ENCODE peak calls at places on chromosome 19, in seven cellular contexts. One of them, this sample, is unnamed.

GRCh38 chr19:18098891-18099622 is 1.5 kb downstream of the MAST3 start:
- DNase-seq in posterior vena cava: no peak
- DNase-seq in EH: peak
- DNase-seq in stimulated activated CD4-positive, alpha-beta T cell treated with anti-CD3 and anti-CD28 coated beads, TNF-alpha, amount 100 ng/mL, for 4 hours: no peak
- DNase-seq in activated CD4-positive, alpha-beta T cell treated with anti-CD3 and anti-CD28 coated beads for 36 hours: peak
- DNase-seq in choroid plexus epithelial cell: no peak
- DNase-seq in NCI-H1436: no peak
- DNase-seq in this sample: no peak

GRCh38 chr19:30209617-30210600 is 162.3 kb upstream of the ZNF536 start:
- DNase-seq in posterior vena cava: no peak
- DNase-seq in EH: no peak
- DNase-seq in stimulated activated CD4-positive, alpha-beta T cell treated with anti-CD3 and anti-CD28 coated beads, TNF-alpha, amount 100 ng/mL, for 4 hours: no peak
- DNase-seq in activated CD4-positive, alpha-beta T cell treated with anti-CD3 and anti-CD28 coated beads for 36 hours: no peak
- DNase-seq in choroid plexus epithelial cell: no peak
- DNase-seq in NCI-H1436: no peak
- DNase-seq in this sample: no peak

GRCh38 chr19:43538922-43539321 is 5.9 kb downstream of the ZNF575 start:
- DNase-seq in posterior vena cava: no peak
- DNase-seq in EH: no peak
- DNase-seq in stimulated activated CD4-positive, alpha-beta T cell treated with anti-CD3 and anti-CD28 coated beads, TNF-alpha, amount 100 ng/mL, for 4 hours: no peak
- DNase-seq in activated CD4-positive, alpha-beta T cell treated with anti-CD3 and anti-CD28 coated beads for 36 hours: no peak
- DNase-seq in choroid plexus epithelial cell: no peak
- DNase-seq in NCI-H1436: no peak
- DNase-seq in this sample: no peak

GRCh38 chr19:1183543-1184172 is 9.6 kb upstream of the SBNO2 start:
- DNase-seq in posterior vena cava: no peak
- DNase-seq in EH: peak
- DNase-seq in stimulated activated CD4-positive, alpha-beta T cell treated with anti-CD3 and anti-CD28 coated beads, TNF-alpha, amount 100 ng/mL, for 4 hours: no peak
- DNase-seq in activated CD4-positive, alpha-beta T cell treated with anti-CD3 and anti-CD28 coated beads for 36 hours: no peak
- DNase-seq in choroid plexus epithelial cell: no peak
- DNase-seq in NCI-H1436: no peak
- DNase-seq in this sample: peak

GRCh38 chr19:15284896-15285295 is 47.4 kb downstream of the BRD4 start:
- DNase-seq in posterior vena cava: no peak
- DNase-seq in EH: no peak
- DNase-seq in stimulated activated CD4-positive, alpha-beta T cell treated with anti-CD3 and anti-CD28 coated beads, TNF-alpha, amount 100 ng/mL, for 4 hours: no peak
- DNase-seq in activated CD4-positive, alpha-beta T cell treated with anti-CD3 and anti-CD28 coated beads for 36 hours: no peak
- DNase-seq in choroid plexus epithelial cell: no peak
- DNase-seq in NCI-H1436: no peak
- DNase-seq in this sample: no peak

GRCh38 chr19:30557212-30557611 is 185.0 kb downstream of the ZNF536 start:
- DNase-seq in posterior vena cava: no peak
- DNase-seq in EH: no peak
- DNase-seq in stimulated activated CD4-positive, alpha-beta T cell treated with anti-CD3 and anti-CD28 coated beads, TNF-alpha, amount 100 ng/mL, for 4 hours: no peak
- DNase-seq in activated CD4-positive, alpha-beta T cell treated with anti-CD3 and anti-CD28 coated beads for 36 hours: no peak
- DNase-seq in choroid plexus epithelial cell: no peak
- DNase-seq in NCI-H1436: no peak
- DNase-seq in this sample: peak

GRCh38 chr19:4177146-4177545 is 5.2 kb downstream of the SIRT6 start:
- DNase-seq in posterior vena cava: no peak
- DNase-seq in EH: no peak
- DNase-seq in stimulated activated CD4-positive, alpha-beta T cell treated with anti-CD3 and anti-CD28 coated beads, TNF-alpha, amount 100 ng/mL, for 4 hours: no peak
- DNase-seq in activated CD4-positive, alpha-beta T cell treated with anti-CD3 and anti-CD28 coated beads for 36 hours: no peak
- DNase-seq in choroid plexus epithelial cell: no peak
- DNase-seq in NCI-H1436: no peak
- DNase-seq in this sample: no peak

GRCh38 chr19:55109527-55110291 is 7.7 kb downstream of the PPP1R12C start:
- DNase-seq in posterior vena cava: no peak
- DNase-seq in EH: no peak
- DNase-seq in stimulated activated CD4-positive, alpha-beta T cell treated with anti-CD3 and anti-CD28 coated beads, TNF-alpha, amount 100 ng/mL, for 4 hours: no peak
- DNase-seq in activated CD4-positive, alpha-beta T cell treated with anti-CD3 and anti-CD28 coated beads for 36 hours: no peak
- DNase-seq in choroid plexus epithelial cell: no peak
- DNase-seq in NCI-H1436: no peak
- DNase-seq in this sample: no peak

GRCh38 chr19:870963-871401 is 11.5 kb downstream of the CFD start:
- DNase-seq in posterior vena cava: no peak
- DNase-seq in EH: no peak
- DNase-seq in stimulated activated CD4-positive, alpha-beta T cell treated with anti-CD3 and anti-CD28 coated beads, TNF-alpha, amount 100 ng/mL, for 4 hours: no peak
- DNase-seq in activated CD4-positive, alpha-beta T cell treated with anti-CD3 and anti-CD28 coated beads for 36 hours: no peak
- DNase-seq in choroid plexus epithelial cell: no peak
- DNase-seq in NCI-H1436: no peak
- DNase-seq in this sample: no peak

GRCh38 chr19:16620018-16620417 is 8.0 kb downstream of the MED26 start:
- DNase-seq in posterior vena cava: no peak
- DNase-seq in EH: no peak
- DNase-seq in stimulated activated CD4-positive, alpha-beta T cell treated with anti-CD3 and anti-CD28 coated beads, TNF-alpha, amount 100 ng/mL, for 4 hours: no peak
- DNase-seq in activated CD4-positive, alpha-beta T cell treated with anti-CD3 and anti-CD28 coated beads for 36 hours: no peak
- DNase-seq in choroid plexus epithelial cell: no peak
- DNase-seq in NCI-H1436: no peak
- DNase-seq in this sample: no peak

GRCh38 chr19:322616-323015 is 22.0 kb downstream of the MIER2 start:
- DNase-seq in posterior vena cava: peak
- DNase-seq in EH: no peak
- DNase-seq in stimulated activated CD4-positive, alpha-beta T cell treated with anti-CD3 and anti-CD28 coated beads, TNF-alpha, amount 100 ng/mL, for 4 hours: no peak
- DNase-seq in activated CD4-positive, alpha-beta T cell treated with anti-CD3 and anti-CD28 coated beads for 36 hours: no peak
- DNase-seq in choroid plexus epithelial cell: no peak
- DNase-seq in NCI-H1436: no peak
- DNase-seq in this sample: no peak

GRCh38 chr19:27822336-27822735 is 1390.6 kb downstream of the UQCRFS1 start:
- DNase-seq in posterior vena cava: no peak
- DNase-seq in EH: no peak
- DNase-seq in stimulated activated CD4-positive, alpha-beta T cell treated with anti-CD3 and anti-CD28 coated beads, TNF-alpha, amount 100 ng/mL, for 4 hours: no peak
- DNase-seq in activated CD4-positive, alpha-beta T cell treated with anti-CD3 and anti-CD28 coated beads for 36 hours: no peak
- DNase-seq in choroid plexus epithelial cell: no peak
- DNase-seq in NCI-H1436: no peak
- DNase-seq in this sample: no peak

GRCh38 chr19:41843371-41843770 is 1.1 kb downstream of the LYPD4 start:
- DNase-seq in posterior vena cava: no peak
- DNase-seq in EH: no peak
- DNase-seq in stimulated activated CD4-positive, alpha-beta T cell treated with anti-CD3 and anti-CD28 coated beads, TNF-alpha, amount 100 ng/mL, for 4 hours: no peak
- DNase-seq in activated CD4-positive, alpha-beta T cell treated with anti-CD3 and anti-CD28 coated beads for 36 hours: no peak
- DNase-seq in choroid plexus epithelial cell: no peak
- DNase-seq in NCI-H1436: no peak
- DNase-seq in this sample: no peak

GRCh38 chr19:13329766-13330165 is 176.5 kb downstream of the CACNA1A start:
- DNase-seq in posterior vena cava: no peak
- DNase-seq in EH: peak
- DNase-seq in stimulated activated CD4-positive, alpha-beta T cell treated with anti-CD3 and anti-CD28 coated beads, TNF-alpha, amount 100 ng/mL, for 4 hours: no peak
- DNase-seq in activated CD4-positive, alpha-beta T cell treated with anti-CD3 and anti-CD28 coated beads for 36 hours: no peak
- DNase-seq in choroid plexus epithelial cell: no peak
- DNase-seq in NCI-H1436: no peak
- DNase-seq in this sample: no peak

GRCh38 chr19:40592170-40592569 is 9.0 kb upstream of the LTBP4 start:
- DNase-seq in posterior vena cava: no peak
- DNase-seq in EH: peak
- DNase-seq in stimulated activated CD4-positive, alpha-beta T cell treated with anti-CD3 and anti-CD28 coated beads, TNF-alpha, amount 100 ng/mL, for 4 hours: no peak
- DNase-seq in activated CD4-positive, alpha-beta T cell treated with anti-CD3 and anti-CD28 coated beads for 36 hours: no peak
- DNase-seq in choroid plexus epithelial cell: peak
- DNase-seq in NCI-H1436: peak
- DNase-seq in this sample: peak

GRCh38 chr19:41366089-41366488 is 2.1 kb upstream of the B9D2 start:
- DNase-seq in posterior vena cava: no peak
- DNase-seq in EH: no peak
- DNase-seq in stimulated activated CD4-positive, alpha-beta T cell treated with anti-CD3 and anti-CD28 coated beads, TNF-alpha, amount 100 ng/mL, for 4 hours: no peak
- DNase-seq in activated CD4-positive, alpha-beta T cell treated with anti-CD3 and anti-CD28 coated beads for 36 hours: peak
- DNase-seq in choroid plexus epithelial cell: no peak
- DNase-seq in NCI-H1436: no peak
- DNase-seq in this sample: no peak

GRCh38 chr19:485583-486236 is 10.6 kb upstream of the MADCAM1 start:
- DNase-seq in posterior vena cava: peak
- DNase-seq in EH: peak
- DNase-seq in stimulated activated CD4-positive, alpha-beta T cell treated with anti-CD3 and anti-CD28 coated beads, TNF-alpha, amount 100 ng/mL, for 4 hours: no peak
- DNase-seq in activated CD4-positive, alpha-beta T cell treated with anti-CD3 and anti-CD28 coated beads for 36 hours: no peak
- DNase-seq in choroid plexus epithelial cell: peak
- DNase-seq in NCI-H1436: peak
- DNase-seq in this sample: peak

GRCh38 chr19:28971011-28971410 is 241.9 kb downstream of the UQCRFS1 start:
- DNase-seq in posterior vena cava: no peak
- DNase-seq in EH: peak
- DNase-seq in stimulated activated CD4-positive, alpha-beta T cell treated with anti-CD3 and anti-CD28 coated beads, TNF-alpha, amount 100 ng/mL, for 4 hours: no peak
- DNase-seq in activated CD4-positive, alpha-beta T cell treated with anti-CD3 and anti-CD28 coated beads for 36 hours: no peak
- DNase-seq in choroid plexus epithelial cell: peak
- DNase-seq in NCI-H1436: no peak
- DNase-seq in this sample: no peak

GRCh38 chr19:18284710-18285430 is 3.4 kb upstream of the JUND start:
- DNase-seq in posterior vena cava: no peak
- DNase-seq in EH: no peak
- DNase-seq in stimulated activated CD4-positive, alpha-beta T cell treated with anti-CD3 and anti-CD28 coated beads, TNF-alpha, amount 100 ng/mL, for 4 hours: no peak
- DNase-seq in activated CD4-positive, alpha-beta T cell treated with anti-CD3 and anti-CD28 coated beads for 36 hours: peak
- DNase-seq in choroid plexus epithelial cell: no peak
- DNase-seq in NCI-H1436: no peak
- DNase-seq in this sample: no peak

GRCh38 chr19:15195381-15195964 is 5.3 kb downstream of the NOTCH3 start:
- DNase-seq in posterior vena cava: peak
- DNase-seq in EH: peak
- DNase-seq in stimulated activated CD4-positive, alpha-beta T cell treated with anti-CD3 and anti-CD28 coated beads, TNF-alpha, amount 100 ng/mL, for 4 hours: no peak
- DNase-seq in activated CD4-positive, alpha-beta T cell treated with anti-CD3 and anti-CD28 coated beads for 36 hours: peak
- DNase-seq in choroid plexus epithelial cell: peak
- DNase-seq in NCI-H1436: peak
- DNase-seq in this sample: peak

GRCh38 chr19:13899393-13899792 is 6.5 kb downstream of the BRME1 start:
- DNase-seq in posterior vena cava: no peak
- DNase-seq in EH: no peak
- DNase-seq in stimulated activated CD4-positive, alpha-beta T cell treated with anti-CD3 and anti-CD28 coated beads, TNF-alpha, amount 100 ng/mL, for 4 hours: no peak
- DNase-seq in activated CD4-positive, alpha-beta T cell treated with anti-CD3 and anti-CD28 coated beads for 36 hours: no peak
- DNase-seq in choroid plexus epithelial cell: no peak
- DNase-seq in NCI-H1436: no peak
- DNase-seq in this sample: no peak

GRCh38 chr19:1214862-1215731 is 9.5 kb downstream of the STK11 start:
- DNase-seq in posterior vena cava: peak
- DNase-seq in EH: peak
- DNase-seq in stimulated activated CD4-positive, alpha-beta T cell treated with anti-CD3 and anti-CD28 coated beads, TNF-alpha, amount 100 ng/mL, for 4 hours: no peak
- DNase-seq in activated CD4-positive, alpha-beta T cell treated with anti-CD3 and anti-CD28 coated beads for 36 hours: no peak
- DNase-seq in choroid plexus epithelial cell: no peak
- DNase-seq in NCI-H1436: no peak
- DNase-seq in this sample: peak

GRCh38 chr19:5115351-5115750 is 146.4 kb downstream of the KDM4B start:
- DNase-seq in posterior vena cava: no peak
- DNase-seq in EH: no peak
- DNase-seq in stimulated activated CD4-positive, alpha-beta T cell treated with anti-CD3 and anti-CD28 coated beads, TNF-alpha, amount 100 ng/mL, for 4 hours: no peak
- DNase-seq in activated CD4-positive, alpha-beta T cell treated with anti-CD3 and anti-CD28 coated beads for 36 hours: no peak
- DNase-seq in choroid plexus epithelial cell: no peak
- DNase-seq in NCI-H1436: no peak
- DNase-seq in this sample: no peak

GRCh38 chr19:18558202-18558555 is 509 bp downstream of the KXD1 start:
- DNase-seq in posterior vena cava: no peak
- DNase-seq in EH: peak
- DNase-seq in stimulated activated CD4-positive, alpha-beta T cell treated with anti-CD3 and anti-CD28 coated beads, TNF-alpha, amount 100 ng/mL, for 4 hours: no peak
- DNase-seq in activated CD4-positive, alpha-beta T cell treated with anti-CD3 and anti-CD28 coated beads for 36 hours: peak
- DNase-seq in choroid plexus epithelial cell: peak
- DNase-seq in NCI-H1436: no peak
- DNase-seq in this sample: no peak

GRCh38 chr19:16066611-16067104 is 9.6 kb upstream of the TPM4 start:
- DNase-seq in posterior vena cava: no peak
- DNase-seq in EH: peak
- DNase-seq in stimulated activated CD4-positive, alpha-beta T cell treated with anti-CD3 and anti-CD28 coated beads, TNF-alpha, amount 100 ng/mL, for 4 hours: no peak
- DNase-seq in activated CD4-positive, alpha-beta T cell treated with anti-CD3 and anti-CD28 coated beads for 36 hours: peak
- DNase-seq in choroid plexus epithelial cell: no peak
- DNase-seq in NCI-H1436: no peak
- DNase-seq in this sample: peak

GRCh38 chr19:55552620-55553019 is 7.3 kb upstream of the SBK3 start:
- DNase-seq in posterior vena cava: no peak
- DNase-seq in EH: peak
- DNase-seq in stimulated activated CD4-positive, alpha-beta T cell treated with anti-CD3 and anti-CD28 coated beads, TNF-alpha, amount 100 ng/mL, for 4 hours: no peak
- DNase-seq in activated CD4-positive, alpha-beta T cell treated with anti-CD3 and anti-CD28 coated beads for 36 hours: no peak
- DNase-seq in choroid plexus epithelial cell: peak
- DNase-seq in NCI-H1436: no peak
- DNase-seq in this sample: peak

GRCh38 chr19:3404324-3405260 is 38.2 kb downstream of the NFIC start:
- DNase-seq in posterior vena cava: peak
- DNase-seq in EH: peak
- DNase-seq in stimulated activated CD4-positive, alpha-beta T cell treated with anti-CD3 and anti-CD28 coated beads, TNF-alpha, amount 100 ng/mL, for 4 hours: no peak
- DNase-seq in activated CD4-positive, alpha-beta T cell treated with anti-CD3 and anti-CD28 coated beads for 36 hours: no peak
- DNase-seq in choroid plexus epithelial cell: peak
- DNase-seq in NCI-H1436: no peak
- DNase-seq in this sample: peak

GRCh38 chr19:46471116-46471733 is at the start of gene PNMA8A:
- DNase-seq in posterior vena cava: peak
- DNase-seq in EH: peak
- DNase-seq in stimulated activated CD4-positive, alpha-beta T cell treated with anti-CD3 and anti-CD28 coated beads, TNF-alpha, amount 100 ng/mL, for 4 hours: no peak
- DNase-seq in activated CD4-positive, alpha-beta T cell treated with anti-CD3 and anti-CD28 coated beads for 36 hours: no peak
- DNase-seq in choroid plexus epithelial cell: peak
- DNase-seq in NCI-H1436: peak
- DNase-seq in this sample: no peak

GRCh38 chr19:21321996-21322395 is 7.2 kb downstream of the ZNF708 start:
- DNase-seq in posterior vena cava: no peak
- DNase-seq in EH: peak
- DNase-seq in stimulated activated CD4-positive, alpha-beta T cell treated with anti-CD3 and anti-CD28 coated beads, TNF-alpha, amount 100 ng/mL, for 4 hours: no peak
- DNase-seq in activated CD4-positive, alpha-beta T cell treated with anti-CD3 and anti-CD28 coated beads for 36 hours: no peak
- DNase-seq in choroid plexus epithelial cell: peak
- DNase-seq in NCI-H1436: no peak
- DNase-seq in this sample: no peak

GRCh38 chr19:5048091-5048726 is 79.3 kb downstream of the KDM4B start:
- DNase-seq in posterior vena cava: peak
- DNase-seq in EH: peak
- DNase-seq in stimulated activated CD4-positive, alpha-beta T cell treated with anti-CD3 and anti-CD28 coated beads, TNF-alpha, amount 100 ng/mL, for 4 hours: peak
- DNase-seq in activated CD4-positive, alpha-beta T cell treated with anti-CD3 and anti-CD28 coated beads for 36 hours: peak
- DNase-seq in choroid plexus epithelial cell: peak
- DNase-seq in NCI-H1436: peak
- DNase-seq in this sample: peak

GRCh38 chr19:30228113-30228725 is 144.0 kb upstream of the ZNF536 start:
- DNase-seq in posterior vena cava: no peak
- DNase-seq in EH: no peak
- DNase-seq in stimulated activated CD4-positive, alpha-beta T cell treated with anti-CD3 and anti-CD28 coated beads, TNF-alpha, amount 100 ng/mL, for 4 hours: no peak
- DNase-seq in activated CD4-positive, alpha-beta T cell treated with anti-CD3 and anti-CD28 coated beads for 36 hours: no peak
- DNase-seq in choroid plexus epithelial cell: no peak
- DNase-seq in NCI-H1436: no peak
- DNase-seq in this sample: no peak

GRCh38 chr19:7377196-7377595 is 28.5 kb downstream of the ARHGEF18 start:
- DNase-seq in posterior vena cava: no peak
- DNase-seq in EH: no peak
- DNase-seq in stimulated activated CD4-positive, alpha-beta T cell treated with anti-CD3 and anti-CD28 coated beads, TNF-alpha, amount 100 ng/mL, for 4 hours: no peak
- DNase-seq in activated CD4-positive, alpha-beta T cell treated with anti-CD3 and anti-CD28 coated beads for 36 hours: no peak
- DNase-seq in choroid plexus epithelial cell: no peak
- DNase-seq in NCI-H1436: no peak
- DNase-seq in this sample: no peak

GRCh38 chr19:15398501-15399233 is 19.1 kb upstream of the AKAP8 start:
- DNase-seq in posterior vena cava: peak
- DNase-seq in EH: no peak
- DNase-seq in stimulated activated CD4-positive, alpha-beta T cell treated with anti-CD3 and anti-CD28 coated beads, TNF-alpha, amount 100 ng/mL, for 4 hours: no peak
- DNase-seq in activated CD4-positive, alpha-beta T cell treated with anti-CD3 and anti-CD28 coated beads for 36 hours: no peak
- DNase-seq in choroid plexus epithelial cell: no peak
- DNase-seq in NCI-H1436: no peak
- DNase-seq in this sample: no peak

GRCh38 chr19:21233691-21234090 is 91.9 kb downstream of the ZNF431 start:
- DNase-seq in posterior vena cava: no peak
- DNase-seq in EH: no peak
- DNase-seq in stimulated activated CD4-positive, alpha-beta T cell treated with anti-CD3 and anti-CD28 coated beads, TNF-alpha, amount 100 ng/mL, for 4 hours: no peak
- DNase-seq in activated CD4-positive, alpha-beta T cell treated with anti-CD3 and anti-CD28 coated beads for 36 hours: no peak
- DNase-seq in choroid plexus epithelial cell: no peak
- DNase-seq in NCI-H1436: no peak
- DNase-seq in this sample: peak

GRCh38 chr19:19426799-19427198 is 21.3 kb downstream of the GATAD2A start:
- DNase-seq in posterior vena cava: no peak
- DNase-seq in EH: no peak
- DNase-seq in stimulated activated CD4-positive, alpha-beta T cell treated with anti-CD3 and anti-CD28 coated beads, TNF-alpha, amount 100 ng/mL, for 4 hours: no peak
- DNase-seq in activated CD4-positive, alpha-beta T cell treated with anti-CD3 and anti-CD28 coated beads for 36 hours: no peak
- DNase-seq in choroid plexus epithelial cell: no peak
- DNase-seq in NCI-H1436: no peak
- DNase-seq in this sample: no peak

GRCh38 chr19:55197531-55197930 is 11.8 kb downstream of the PTPRH start:
- DNase-seq in posterior vena cava: no peak
- DNase-seq in EH: peak
- DNase-seq in stimulated activated CD4-positive, alpha-beta T cell treated with anti-CD3 and anti-CD28 coated beads, TNF-alpha, amount 100 ng/mL, for 4 hours: no peak
- DNase-seq in activated CD4-positive, alpha-beta T cell treated with anti-CD3 and anti-CD28 coated beads for 36 hours: no peak
- DNase-seq in choroid plexus epithelial cell: peak
- DNase-seq in NCI-H1436: no peak
- DNase-seq in this sample: no peak

GRCh38 chr19:47897857-47898256 is 11.7 kb upstream of the SULT2A1 start:
- DNase-seq in posterior vena cava: no peak
- DNase-seq in EH: no peak
- DNase-seq in stimulated activated CD4-positive, alpha-beta T cell treated with anti-CD3 and anti-CD28 coated beads, TNF-alpha, amount 100 ng/mL, for 4 hours: no peak
- DNase-seq in activated CD4-positive, alpha-beta T cell treated with anti-CD3 and anti-CD28 coated beads for 36 hours: no peak
- DNase-seq in choroid plexus epithelial cell: no peak
- DNase-seq in NCI-H1436: no peak
- DNase-seq in this sample: no peak

GRCh38 chr19:5717215-5717614 is 2.7 kb downstream of the LONP1 start:
- DNase-seq in posterior vena cava: no peak
- DNase-seq in EH: no peak
- DNase-seq in stimulated activated CD4-positive, alpha-beta T cell treated with anti-CD3 and anti-CD28 coated beads, TNF-alpha, amount 100 ng/mL, for 4 hours: no peak
- DNase-seq in activated CD4-positive, alpha-beta T cell treated with anti-CD3 and anti-CD28 coated beads for 36 hours: no peak
- DNase-seq in choroid plexus epithelial cell: no peak
- DNase-seq in NCI-H1436: no peak
- DNase-seq in this sample: no peak